ENCODE peak calls at places on chromosomes 1 and 21, in eight cellular contexts. M, A, N, D, J, F, R and I are unnamed samples.
A peak's percentile ranks its signal among the peaks of the same experiment; 100 is the strongest.

GRCh38 chr1:164653705-164654104 is 94.7 kb downstream of the PBX1 start:
- DNase-seq in F (no peak), J (no peak), D (no peak), N (no peak), M (no peak), R (no peak), A (no peak), I (no peak)

GRCh38 chr1:84541679-84542078 is 32.6 kb downstream of the CTBS start:
- DNase-seq in R (no peak), A (no peak), F (no peak), M (no peak), N (no peak), D (no peak), J (peak; percentile 13), I (peak; percentile 9)

GRCh38 chr1:180155202-180155682 is 573 bp downstream of the QSOX1 start:
- DNase-seq in F (no peak), M (peak; percentile 24), J (no peak), N (peak; percentile 28), D (peak; percentile 49), R (no peak), A (peak; percentile 11), I (no peak)

GRCh38 chr21:27426196-27426595 is 459.3 kb upstream of the ADAMTS5 start:
- DNase-seq in A (no peak), J (no peak), N (no peak), D (no peak), M (no peak), R (no peak), F (no peak), I (no peak)

GRCh38 chr1:30422251-30422650 is 301.1 kb downstream of the MATN1 start:
- DNase-seq in J (no peak), A (no peak), D (no peak), F (no peak), M (no peak), N (no peak), R (no peak), I (no peak)

GRCh38 chr1:226498690-226499008 is 49.9 kb upstream of the STUM start:
- DNase-seq in F (peak; percentile 49), M (no peak), N (no peak), A (no peak), J (no peak), R (no peak), D (no peak), I (no peak)

GRCh38 chr1:8353386-8353785 is 35.5 kb downstream of the SLC45A1 start:
- DNase-seq in J (no peak), D (no peak), F (no peak), M (no peak), A (peak; percentile 1), N (no peak), R (no peak), I (no peak)

GRCh38 chr21:31339736-31340135 is 4.3 kb downstream of the TIAM1 start:
- DNase-seq in A (no peak), J (no peak), M (no peak), F (no peak), N (no peak), R (no peak), D (no peak), I (no peak)

GRCh38 chr1:44327679-44328491 is 27.2 kb downstream of the ERI3 start:
- DNase-seq in M (peak; percentile 60), F (peak; percentile 100), R (peak; percentile 75), D (peak; percentile 80), N (peak; percentile 93), J (peak; percentile 100), A (peak; percentile 81), I (peak; percentile 100)

GRCh38 chr1:186620526-186620925 is 59.7 kb downstream of the PTGS2 start:
- DNase-seq in D (no peak), F (no peak), M (no peak), A (no peak), R (no peak), N (no peak), J (no peak), I (no peak)

GRCh38 chr1:233635765-233636502 is 22.0 kb downstream of the KCNK1 start:
- DNase-seq in D (no peak), A (peak; percentile 60), M (no peak), N (no peak), R (no peak), F (peak; percentile 23), J (peak; percentile 6), I (no peak)

GRCh38 chr1:29901618-29902017 is 665.3 kb downstream of the PTPRU start:
- DNase-seq in M (no peak), A (no peak), R (no peak), F (no peak), N (no peak), J (no peak), D (no peak), I (no peak)

GRCh38 chr1:228735871-228736586 is 750 bp downstream of the RHOU start:
- DNase-seq in N (peak; percentile 48), F (no peak), R (peak; percentile 74), D (peak; percentile 58), A (peak; percentile 77), J (peak; percentile 55), M (peak; percentile 16), I (peak; percentile 7)

GRCh38 chr1:236890152-236891056 is 95.3 kb downstream of the MTR start:
- DNase-seq in N (no peak), D (no peak), A (no peak), M (no peak), J (no peak), F (no peak), R (no peak), I (no peak)

DNA sequence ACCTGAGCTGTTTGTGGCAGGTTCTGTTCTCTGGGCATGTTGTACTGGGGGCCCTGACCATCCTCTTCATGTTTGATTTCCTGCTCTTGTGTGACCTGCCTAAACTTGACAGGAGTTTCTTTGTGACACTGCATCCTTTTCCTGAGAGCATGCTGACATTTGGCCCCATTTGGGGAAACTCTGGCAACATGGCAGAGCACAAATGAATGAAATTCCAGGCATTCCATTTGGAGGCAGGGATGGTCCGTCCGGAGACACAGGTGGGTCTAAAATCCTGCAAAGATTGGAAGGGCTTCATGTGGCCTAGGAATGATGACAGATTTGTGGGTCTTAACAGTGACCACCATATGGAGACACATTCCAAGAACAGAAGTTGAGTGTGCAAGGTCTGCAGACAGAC is 184.0 kb downstream of the FCRL5 start:
- DNase-seq in M (no peak), D (no peak), R (no peak), F (no peak), J (no peak), N (no peak), A (no peak), I (no peak)
- H3K4me3 ChIP-seq in M (no peak overlapping the region), D (no peak overlapping the region), R (no peak overlapping the region), F (no peak overlapping the region), J (no peak overlapping the region), N (no peak overlapping the region), A (no peak overlapping the region), I (no peak overlapping the region)

DNA sequence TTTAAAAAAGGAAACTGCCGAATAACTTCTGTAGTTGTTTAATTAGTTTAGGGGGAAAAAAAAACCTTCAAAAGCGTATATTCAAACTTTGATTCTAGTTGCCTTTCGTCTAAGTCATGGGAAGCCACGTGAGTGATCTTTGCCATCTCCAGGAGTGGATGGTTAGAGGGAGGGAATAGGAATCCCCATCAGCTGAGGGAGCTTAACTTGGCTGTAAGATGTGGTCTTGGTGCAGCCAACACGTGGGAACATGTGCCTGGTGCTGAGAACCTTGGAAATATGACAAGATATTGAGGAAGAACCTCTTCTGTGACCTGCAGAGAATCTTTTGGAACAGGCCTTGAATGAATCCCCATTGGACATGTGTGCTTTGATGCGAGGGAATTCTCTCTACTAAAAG is 1.7 kb downstream of the BACE2 start:
- DNase-seq in J (no peak), R (no peak), N (no peak), D (no peak), M (no peak), A (no peak), F (no peak), I (no peak)
- TF ChIP-seq CTCF in J (no peak), R (no peak), N (no peak), D (no peak), M (no peak), A (no peak), F (no peak), I (no peak)

GRCh38 chr1:185338719-185339622 is 21.9 kb upstream of the IVNS1ABP start:
- DNase-seq in A (peak; percentile 3), D (peak; percentile 64), R (peak; percentile 64), J (peak; percentile 48), M (no peak), F (peak; percentile 55), N (no peak), I (no peak)
- H3K4me3 ChIP-seq in A (no peak overlapping the region), D (no peak overlapping the region), R (no peak overlapping the region), J (no peak overlapping the region), M (no peak overlapping the region), F (no peak overlapping the region), N (no peak overlapping the region), I (no peak overlapping the region)

GRCh38 chr1:91398291-91398690 is 6.3 kb downstream of the HFM1 start:
- DNase-seq in R (no peak), A (no peak), D (no peak), N (no peak), J (no peak), F (no peak), M (no peak), I (no peak)

GRCh38 chr1:91402023-91402422 is 2.6 kb downstream of the HFM1 start:
- DNase-seq in R (no peak), N (peak; percentile 26), J (peak; percentile 44), A (no peak), M (peak; percentile 26), D (no peak), F (no peak), I (peak; percentile 28)

GRCh38 chr1:91397605-91398004 is 7.0 kb downstream of the HFM1 start:
- DNase-seq in J (no peak), A (no peak), M (no peak), D (no peak), F (peak; percentile 42), R (no peak), N (no peak), I (no peak)

GRCh38 chr1:91404151-91405012 is at the start of gene HFM1:
- DNase-seq in M (peak; percentile 58), D (peak; percentile 75), N (peak; percentile 43), F (peak; percentile 37), R (peak; percentile 78), A (peak; percentile 89), J (peak; percentile 74), I (peak; percentile 68)

GRCh38 chr1:91400133-91400725 is 4.4 kb downstream of the HFM1 start:
- DNase-seq in R (no peak), D (no peak), J (peak; percentile 32), N (peak; percentile 2), F (peak; percentile 20), M (no peak), A (no peak), I (peak; percentile 14)
- TF ChIP-seq CTCF in R (no peak), D (no peak), J (no peak), N (no peak), F (no peak), M (no peak), A (no peak), I (no peak)

GRCh38 chr1:109726728-109727127 is 14.1 kb downstream of the GSTM3 start:
- DNase-seq in R (no peak), F (no peak), A (no peak), N (no peak), D (no peak), J (no peak), M (no peak), I (no peak)
- H3K4me3 ChIP-seq in R (no peak overlapping the region), F (no peak overlapping the region), A (no peak overlapping the region), N (no peak overlapping the region), D (no peak overlapping the region), J (no peak overlapping the region), M (no peak overlapping the region), I (no peak overlapping the region)

DNA sequence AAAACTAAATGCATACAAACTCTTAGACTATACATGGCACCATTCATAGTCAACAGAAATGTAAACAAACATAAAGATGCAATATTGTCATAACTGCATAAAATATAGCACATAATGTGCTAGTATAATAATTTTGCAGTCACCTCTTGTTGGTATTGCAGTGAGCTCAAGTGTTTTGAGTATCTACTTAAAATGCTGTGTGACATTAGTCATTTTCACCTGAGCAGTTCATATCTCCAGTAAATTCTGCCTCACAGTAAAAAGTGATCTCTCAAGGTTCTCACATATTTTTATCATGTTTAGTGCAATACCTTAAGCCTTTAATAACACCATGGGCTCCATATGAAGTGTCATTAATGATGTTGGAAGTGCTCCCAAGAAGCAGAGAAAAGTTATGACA is 29.6 kb upstream of the FMO2 start:
- DNase-seq in M (no peak), A (no peak), J (no peak), N (no peak), R (no peak), D (no peak), F (no peak), I (no peak)
- TF ChIP-seq CTCF in M (no peak), A (no peak), J (no peak), N (no peak), R (no peak), D (no peak), F (no peak), I (no peak)